ENCODE peak calls at places on chromosomes 7 and 10, in seven cellular contexts. K is HCT116, G is left lung, U is astrocyte, B is spleen, O is keratinocyte, J is upper lobe of right lung. M is an unnamed sample.

GRCh38 chr7:132683967-132684690 is 107.9 kb upstream of the PLXNA4 start:
- DNase-seq in K (no peak), G (no peak), U (no peak), B (no peak), O (no peak), J (no peak), M (no peak)

GRCh38 chr7:1850111-1850975 is 180.3 kb downstream of the ELFN1 start:
- DNase-seq in K (no peak), G (no peak), U (no peak), B (peak), O (no peak), J (peak), M (no peak)

GRCh38 chr10:87658383-87658795 is 1.3 kb upstream of the PAPSS2 start:
- DNase-seq in K (no peak), G (no peak), U (no peak), B (no peak), O (no peak), J (no peak), M (no peak)

GRCh38 chr10:14975672-14976273 is 16.6 kb downstream of the MEIG1 start:
- DNase-seq in K (peak), G (no peak), U (no peak), B (no peak), O (no peak), J (no peak), M (no peak)

GRCh38 chr10:43701295-43701694 is 52.6 kb upstream of the ZNF32 start:
- DNase-seq in K (no peak), G (no peak), U (no peak), B (peak), O (no peak), J (peak), M (no peak)

GRCh38 chr10:29533696-29534285 is 101.0 kb downstream of the SVIL start:
- DNase-seq in K (no peak), G (no peak), U (peak), B (no peak), O (no peak), J (no peak), M (no peak)

GRCh38 chr7:74269757-74270277 is 15.6 kb upstream of the RFC2 start:
- DNase-seq in K (peak), G (peak), U (peak), B (peak), O (no peak), J (peak), M (no peak)

GRCh38 chr7:37832194-37832593 is 16.2 kb upstream of the NME8 start:
- DNase-seq in K (no peak), G (peak), U (no peak), B (peak), O (no peak), J (peak), M (no peak)

GRCh38 chr10:13440709-13441061 is 88.1 kb downstream of the BEND7 start:
- DNase-seq in K (no peak), G (no peak), U (no peak), B (no peak), O (no peak), J (no peak), M (peak)

GRCh38 chr7:2460188-2460587 is 16.0 kb downstream of the GRIFIN start:
- DNase-seq in K (no peak), G (no peak), U (no peak), B (no peak), O (no peak), J (no peak), M (no peak)

GRCh38 chr10:30637881-30638467 is 8.4 kb upstream of the LYZL2 start:
- DNase-seq in K (peak), G (no peak), U (peak), B (no peak), O (peak), J (no peak), M (peak)

GRCh38 chr10:52308251-52309031 is 5.6 kb upstream of the DKK1 start:
- DNase-seq in K (no peak), G (peak), U (peak), B (peak), O (no peak), J (peak), M (peak)

GRCh38 chr10:117214401-117214800 is 17.1 kb downstream of the KCNK18 start:
- DNase-seq in K (no peak), G (no peak), U (no peak), B (no peak), O (no peak), J (no peak), M (no peak)

GRCh38 chr7:5001911-5002310 is 42.9 kb upstream of the MMD2 start:
- DNase-seq in K (no peak), G (no peak), U (no peak), B (no peak), O (no peak), J (no peak), M (no peak)

GRCh38 chr7:82156168-82156567 is 287.4 kb downstream of the CACNA2D1 start:
- DNase-seq in K (no peak), G (no peak), U (no peak), B (no peak), O (no peak), J (no peak), M (peak)

GRCh38 chr10:115830260-115830970 is 442.6 kb downstream of the GFRA1 start:
- DNase-seq in K (no peak), G (no peak), U (peak), B (no peak), O (no peak), J (no peak), M (no peak)

GRCh38 chr10:114995468-114995867 is 57.5 kb downstream of the TRUB1 start:
- DNase-seq in K (no peak), G (no peak), U (peak), B (no peak), O (no peak), J (no peak), M (no peak)

GRCh38 chr10:116719712-116720111 is 22.7 kb downstream of the HSPA12A start:
- DNase-seq in K (no peak), G (no peak), U (peak), B (no peak), O (no peak), J (no peak), M (no peak)

GRCh38 chr10:60428387-60428737 is 38.7 kb upstream of the ANK3 start:
- DNase-seq in K (no peak), G (no peak), U (peak), B (no peak), O (no peak), J (no peak), M (no peak)

GRCh38 chr7:16847381-16847860 is 34.4 kb downstream of the AGR3 start:
- DNase-seq in K (no peak), G (peak), U (peak), B (no peak), O (no peak), J (peak), M (peak)

GRCh38 chr10:70903262-70903921 is 15.0 kb upstream of the PCBD1 start:
- DNase-seq in K (no peak), G (peak), U (no peak), B (peak), O (no peak), J (no peak), M (no peak)

GRCh38 chr10:61987537-61987936 is 86.0 kb downstream of the ARID5B start:
- DNase-seq in K (no peak), G (no peak), U (no peak), B (no peak), O (no peak), J (no peak), M (no peak)
- H3K4me3 ChIP-seq in K (no peak), G (no peak), U (no peak), B (no peak), O (no peak), J (no peak), M (no peak)

DNA sequence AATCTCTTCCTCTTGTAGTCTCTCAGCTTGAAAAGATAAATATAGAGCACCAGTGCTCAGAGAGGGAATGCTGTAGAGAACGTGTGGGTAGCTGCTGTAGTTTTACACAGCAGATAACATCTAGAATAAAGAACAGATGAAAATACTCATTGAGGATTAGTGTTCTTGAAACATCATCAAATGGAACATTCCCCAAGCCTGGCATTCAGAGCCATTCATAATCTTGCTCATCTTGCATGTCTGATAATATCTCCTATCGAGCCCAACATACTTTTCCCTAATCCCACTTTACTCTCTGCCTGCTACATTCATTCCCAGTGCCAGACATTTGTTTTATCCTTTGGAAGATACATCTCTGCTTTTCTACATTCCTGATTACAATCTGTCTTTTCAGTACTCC is 35.2 kb downstream of the MCU start:
- DNase-seq in K (no peak), G (no peak), U (no peak), B (no peak), O (no peak), J (no peak), M (no peak)
- H3K27ac ChIP-seq in K (no peak), G (no peak), U (no peak), B (no peak), O (no peak), J (no peak), M (no peak)

DNA sequence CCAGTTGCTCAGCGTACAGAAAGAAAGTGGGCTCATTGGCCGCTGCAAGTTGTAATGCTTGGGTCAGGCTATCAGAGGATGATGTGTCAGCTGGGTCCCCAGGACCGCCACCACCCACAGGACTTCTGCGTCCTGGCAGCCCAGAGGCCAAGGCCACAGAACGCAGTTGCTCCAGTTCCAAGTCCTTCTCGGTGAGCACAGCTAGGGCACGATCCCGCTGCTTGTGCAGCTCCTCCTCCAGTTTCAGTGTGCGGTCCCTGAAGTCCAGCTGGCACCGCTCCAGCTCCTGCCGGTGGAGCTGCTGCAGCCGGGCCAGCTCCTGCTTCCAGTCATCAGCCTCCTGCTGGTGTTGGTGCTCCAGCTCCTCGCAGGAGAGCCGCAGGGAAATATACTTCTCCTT is 3.0 kb downstream of the GCC1 start:
- DNase-seq in K (no peak), G (no peak), U (no peak), B (no peak), O (no peak), J (no peak), M (no peak)
- H3K4me3 ChIP-seq in K (no peak), G (no peak), U (no peak), B (no peak), O (no peak), J (no peak), M (no peak)

GRCh38 chr10:124739996-124740373 is 4.2 kb downstream of the FAM53B start:
- DNase-seq in K (no peak), G (no peak), U (no peak), B (no peak), O (no peak), J (no peak), M (no peak)

GRCh38 chr10:124742418-124743187 is 1.6 kb downstream of the FAM53B start:
- DNase-seq in K (no peak), G (no peak), U (no peak), B (peak), O (no peak), J (no peak), M (no peak)

GRCh38 chr10:124740374-124741280 is 3.6 kb downstream of the FAM53B start:
- DNase-seq in K (no peak), G (peak), U (no peak), B (peak), O (no peak), J (peak), M (no peak)

GRCh38 chr10:124741922-124742417 is 2.2 kb downstream of the FAM53B start:
- DNase-seq in K (no peak), G (no peak), U (no peak), B (peak), O (no peak), J (no peak), M (no peak)

GRCh38 chr10:124741281-124741921 is 2.8 kb downstream of the FAM53B start:
- DNase-seq in K (peak), G (peak), U (peak), B (peak), O (no peak), J (peak), M (no peak)
- H3K27ac ChIP-seq in K (no peak), G (peak), U (no peak), B (peak), O (peak), J (peak), M (peak)

M was measured in Panc1.